ENCODE peak calls at places on chromosome 19, in four cellular contexts. N is colonic mucosa, W is cardiac muscle cell, D is HL-60. X is an unnamed sample.

GRCh38 chr19:47792616-47793015 is 11.7 kb downstream of the TPRX1 start:
- DNase-seq in N (no peak), W (no peak), D (no peak), X (no peak)

GRCh38 chr19:49807888-49808675 is 5.0 kb downstream of the FUZ start:
- DNase-seq in N (no peak), W (no peak), D (no peak), X (no peak)

GRCh38 chr19:42064432-42064831 is 5.6 kb downstream of the GRIK5 start:
- DNase-seq in N (no peak), W (no peak), D (no peak), X (no peak)

GRCh38 chr19:20245309-20245708 is 78.3 kb downstream of the ZNF486 start:
- DNase-seq in N (no peak), W (no peak), D (no peak), X (no peak)

GRCh38 chr19:49340069-49340864 is 5.1 kb downstream of the CD37 start:
- DNase-seq in N (peak), W (peak), D (no peak), X (no peak)

GRCh38 chr19:16435238-16435911 is 36.4 kb downstream of the EPS15L1 start:
- DNase-seq in N (peak), W (peak), D (no peak), X (no peak)

GRCh38 chr19:13165091-13165997 is 15.1 kb downstream of the IER2 start:
- DNase-seq in N (no peak), W (peak), D (no peak), X (no peak)

GRCh38 chr19:12896460-12896859 is 5.5 kb downstream of the GCDH start:
- DNase-seq in N (no peak), W (no peak), D (no peak), X (no peak)

GRCh38 chr19:51565583-51565982 is 5.5 kb upstream of the ZNF175 start:
- DNase-seq in N (no peak), W (peak), D (peak), X (no peak)

GRCh38 chr19:17335575-17335974 is 920 bp upstream of the ANO8 start:
- DNase-seq in N (no peak), W (no peak), D (no peak), X (no peak)

GRCh38 chr19:45670670-45671453 is 2.8 kb downstream of the GIPR start:
- DNase-seq in N (peak), W (peak), D (no peak), X (no peak)

GRCh38 chr19:33486936-33487793 is 34.4 kb downstream of the PEPD start:
- DNase-seq in N (no peak), W (no peak), D (no peak), X (no peak)

GRCh38 chr19:51978882-51979281 is 7.8 kb downstream of the ZNF350 start:
- DNase-seq in N (no peak), W (no peak), D (no peak), X (no peak)

GRCh38 chr19:33473644-33474305 is 47.8 kb downstream of the PEPD start:
- DNase-seq in N (no peak), W (peak), D (no peak), X (no peak)

GRCh38 chr19:2483084-2483483 is 7.2 kb downstream of the GADD45B start:
- DNase-seq in N (no peak), W (no peak), D (no peak), X (no peak)

GRCh38 chr19:2561895-2562294 is 86.0 kb downstream of the GADD45B start:
- DNase-seq in N (no peak), W (no peak), D (no peak), X (peak)

GRCh38 chr19:47075179-47075811 is 26.9 kb upstream of the TMEM160 start:
- DNase-seq in N (no peak), W (no peak), D (peak), X (no peak)

GRCh38 chr19:52221831-52222375 is 32.1 kb downstream of the PPP2R1A start:
- DNase-seq in N (no peak), W (no peak), D (no peak), X (no peak)

GRCh38 chr19:18291590-18292459 is 10.4 kb upstream of the JUND start:
- DNase-seq in N (peak), W (peak), D (peak), X (peak)

GRCh38 chr19:13318190-13318589 is 168.0 kb downstream of the IER2 start:
- DNase-seq in N (no peak), W (no peak), D (no peak), X (no peak)

GRCh38 chr19:49061445-49061844 is 3.2 kb downstream of the NTF4 start:
- DNase-seq in N (no peak), W (no peak), D (no peak), X (no peak)

GRCh38 chr19:19578241-19578640 is 40.2 kb downstream of the CILP2 start:
- DNase-seq in N (no peak), W (no peak), D (no peak), X (no peak)

GRCh38 chr19:11142528-11143171 is 12.9 kb downstream of the SPC24 start:
- DNase-seq in N (peak), W (peak), D (no peak), X (no peak)

GRCh38 chr19:12155324-12155723 is 1.2 kb downstream of the ZNF625 start:
- DNase-seq in N (no peak), W (peak), D (no peak), X (no peak)

GRCh38 chr19:39474139-39474620 is 6.5 kb upstream of the TIMM50 start:
- DNase-seq in N (peak), W (peak), D (no peak), X (no peak)

GRCh38 chr19:40642062-40642706 is 41.0 kb downstream of the LTBP4 start:
- DNase-seq in N (no peak), W (no peak), D (no peak), X (no peak)

GRCh38 chr19:31110331-31110730 is 238.9 kb downstream of the TSHZ3 start:
- DNase-seq in N (no peak), W (peak), D (no peak), X (no peak)

DNA sequence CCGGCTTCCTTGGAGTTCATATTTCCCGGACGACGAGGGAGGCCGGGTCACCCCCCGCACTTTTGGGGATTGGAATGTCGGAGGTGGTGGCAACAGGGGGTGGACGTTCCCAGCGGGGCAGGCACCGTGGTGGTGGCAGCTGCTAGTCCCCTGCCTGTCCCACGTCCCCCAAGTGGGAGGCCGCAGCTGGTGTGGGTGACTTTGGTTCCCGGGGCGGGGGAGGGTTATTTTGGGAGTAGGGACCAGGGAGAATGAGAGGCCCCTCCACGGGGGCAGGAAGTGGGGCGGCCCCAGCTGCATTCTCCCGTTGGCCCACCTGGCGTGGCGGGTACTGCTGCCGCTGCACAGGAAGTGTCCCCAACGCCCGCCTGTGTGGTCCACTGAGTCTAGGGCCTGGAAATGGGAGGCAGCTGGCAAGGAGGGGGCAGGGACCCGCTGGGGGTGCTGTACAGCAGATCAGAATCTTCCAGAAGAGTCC is 11.1 kb upstream of the PLIN3 start:
- DNase-seq in N (no peak), W (no peak), D (no peak), X (peak)
- H3K4me3 ChIP-seq in N (no peak), W (no peak), D (no peak), X (peak)

DNA sequence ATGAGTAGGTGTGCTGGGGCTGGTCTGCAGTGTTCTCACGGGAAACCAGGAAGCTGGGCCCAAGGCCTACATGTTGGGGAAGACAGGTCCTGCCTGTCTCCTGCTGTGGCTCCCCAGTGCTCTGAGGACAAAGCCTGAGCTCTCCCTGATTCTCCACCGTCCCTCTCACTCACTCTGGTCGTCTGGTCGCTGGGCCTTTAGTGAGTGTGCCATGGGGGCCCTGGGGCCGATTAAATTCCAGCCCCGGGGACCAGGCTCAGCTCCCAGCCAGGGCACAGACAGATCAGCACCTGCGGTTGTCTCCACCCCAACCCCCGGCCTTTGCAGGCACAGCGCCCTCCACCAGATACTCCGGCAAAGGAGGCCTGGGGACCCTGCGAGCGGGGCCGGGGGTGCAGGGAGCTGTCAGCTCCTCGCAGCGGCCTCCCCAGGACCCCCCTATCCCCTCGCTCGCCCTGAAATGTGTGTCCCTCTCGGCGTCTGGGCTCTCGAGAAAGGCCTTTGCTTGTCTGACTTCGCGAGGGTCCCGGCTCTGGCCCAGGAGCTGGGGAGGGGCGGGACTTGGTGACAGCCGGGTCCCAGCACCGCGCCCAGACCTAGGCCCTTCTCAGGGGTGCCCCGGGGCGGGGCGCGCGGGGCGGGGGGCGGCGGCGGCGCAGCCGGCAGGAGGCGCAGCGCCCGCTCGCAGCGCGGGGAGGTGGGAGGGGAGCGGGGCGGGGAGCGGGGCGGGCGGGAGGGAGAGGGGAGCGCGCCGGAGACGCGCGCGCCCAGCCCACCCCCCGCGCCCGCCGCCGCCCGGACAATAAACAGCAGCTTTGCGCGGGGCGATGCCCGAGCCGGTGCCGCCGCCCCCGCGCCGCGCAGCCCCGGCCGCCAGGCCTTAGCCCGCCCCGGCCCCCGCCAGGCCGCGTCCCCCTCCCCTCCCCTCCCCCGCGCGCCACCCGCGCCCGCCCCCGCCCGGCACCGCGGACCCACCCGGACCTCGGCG is at the start of gene PALM:
- DNase-seq in N (no peak), W (peak), D (no peak), X (no peak)
- H3K4me3 ChIP-seq in N (peak), W (peak), D (no peak), X (peak)

DNA sequence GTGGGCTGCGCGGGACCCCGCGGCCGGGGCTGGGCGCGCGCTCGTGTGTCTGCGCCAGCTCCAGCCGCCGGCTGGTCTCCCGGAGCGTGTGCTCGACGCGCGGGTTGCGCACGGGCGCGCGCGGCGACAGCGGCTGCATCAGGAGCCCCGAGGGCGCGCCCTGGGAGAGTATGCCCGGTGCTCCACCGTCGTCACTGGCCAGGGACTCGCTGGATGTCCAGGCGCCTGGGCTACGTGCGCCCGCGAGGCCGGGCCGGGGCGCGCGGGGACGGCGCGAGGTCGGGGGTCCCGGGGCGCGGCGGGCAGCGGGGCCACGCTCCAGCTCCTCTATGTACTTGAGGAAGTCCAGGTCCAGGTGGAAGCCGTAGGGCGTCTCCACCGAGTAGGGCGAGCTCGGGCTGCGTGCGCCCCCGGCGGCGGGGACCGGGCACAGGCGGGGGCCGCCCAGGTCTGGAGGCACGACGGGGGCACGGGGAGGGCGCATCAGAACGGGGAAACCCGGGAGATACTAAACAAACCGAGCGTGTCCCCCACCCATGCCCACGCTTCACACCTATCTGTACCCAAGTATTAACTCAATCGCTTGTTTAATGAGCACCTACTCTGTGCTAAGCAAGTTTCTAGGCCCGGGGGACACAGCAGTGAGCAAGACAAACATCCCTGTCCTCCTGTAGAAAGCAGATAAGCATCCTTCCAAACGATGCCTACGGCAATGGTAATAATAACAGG is 7.6 kb downstream of the KANK3 start:
- DNase-seq in N (no peak), W (no peak), D (no peak), X (no peak)
- H3K4me3 ChIP-seq in N (peak), W (peak), D (no peak), X (no peak)

GRCh38 chr19:43695985-43696729 is 19.7 kb upstream of the IRGC start:
- DNase-seq in N (no peak), W (no peak), D (peak), X (no peak)

GRCh38 chr19:43700368-43701015 is 15.4 kb upstream of the IRGC start:
- DNase-seq in N (peak), W (peak), D (peak), X (no peak)

GRCh38 chr19:43704002-43704705 is 11.7 kb upstream of the IRGC start:
- DNase-seq in N (peak), W (no peak), D (no peak), X (no peak)

GRCh38 chr19:43697295-43697694 is 18.6 kb upstream of the IRGC start:
- DNase-seq in N (no peak), W (no peak), D (no peak), X (no peak)

GRCh38 chr19:43699506-43700367 is 16.1 kb upstream of the IRGC start:
- DNase-seq in N (peak), W (peak), D (no peak), X (no peak)
- H3K4me3 ChIP-seq in N (peak), W (no peak), D (no peak), X (no peak)

DNA sequence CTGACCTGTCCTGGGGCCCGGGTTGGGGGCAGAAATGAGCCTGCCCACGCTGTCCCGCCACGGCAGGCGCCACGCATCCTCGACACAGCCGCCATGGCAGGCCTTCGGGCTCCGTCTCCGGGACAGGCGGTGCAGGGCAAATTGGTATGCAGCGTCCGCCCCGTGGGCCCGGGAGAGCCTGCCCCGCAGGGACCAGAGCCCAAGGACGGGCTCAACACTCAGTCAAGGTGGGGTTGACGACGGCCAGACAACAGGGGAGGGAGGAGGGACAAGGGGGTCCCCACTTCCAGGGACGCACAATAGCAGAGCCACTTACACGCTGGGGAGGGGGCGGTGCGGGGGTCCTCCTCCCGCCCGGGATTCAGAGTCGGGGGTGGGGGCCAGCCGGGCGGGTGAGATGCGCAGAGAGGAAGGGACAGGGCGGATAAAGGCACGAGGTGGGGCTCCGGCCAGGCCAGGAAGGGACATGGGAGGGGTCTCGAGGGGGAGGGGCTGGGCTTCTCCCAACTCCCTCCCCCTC is 1.2 kb downstream of the CTXN1 start:
- DNase-seq in N (no peak), W (no peak), D (no peak), X (no peak)
- H3K4me3 ChIP-seq in N (no peak), W (peak), D (no peak), X (no peak)

X was measured in Jurkat, Clone E6-1.